ENCODE peak calls at places on chromosomes 6 and 20, in six cellular contexts. K, E, N, M, R and U are unnamed samples.

GRCh38 chr6:72422126-72422680 is 199.7 kb upstream of the KCNQ5 start:
- DNase-seq in K (peak), E (peak), N (no peak), M (no peak), R (peak), U (no peak)

GRCh38 chr6:142313284-142313683 is 11.5 kb downstream of the ADGRG6 start:
- DNase-seq in K (peak), E (peak), N (no peak), M (no peak), R (no peak), U (no peak)

GRCh38 chr20:59055302-59055701 is 12.7 kb upstream of the PRELID3B start:
- DNase-seq in K (no peak), E (peak), N (no peak), M (no peak), R (peak), U (no peak)

GRCh38 chr6:548517-548916 is 108.4 kb downstream of the HUS1B start:
- DNase-seq in K (no peak), E (no peak), N (no peak), M (no peak), R (no peak), U (no peak)

GRCh38 chr6:16450821-16451220 is 212.4 kb downstream of the GMPR start:
- DNase-seq in K (peak), E (peak), N (no peak), M (no peak), R (peak), U (no peak)

GRCh38 chr20:45138451-45139300 is 14.4 kb upstream of the WFDC12 start:
- DNase-seq in K (no peak), E (peak), N (peak), M (peak), R (peak), U (peak)

GRCh38 chr6:125197795-125198269 is 44.3 kb downstream of the TPD52L1 start:
- DNase-seq in K (peak), E (peak), N (no peak), M (no peak), R (peak), U (no peak)

GRCh38 chr6:147103641-147104040 is 100.6 kb upstream of the STXBP5 start:
- DNase-seq in K (no peak), E (no peak), N (no peak), M (no peak), R (no peak), U (no peak)

GRCh38 chr6:157443066-157443800 is 62.2 kb downstream of the ZDHHC14 start:
- DNase-seq in K (peak), E (peak), N (no peak), M (no peak), R (peak), U (no peak)

GRCh38 chr6:31713991-31714684 is 1.0 kb upstream of the LY6G6D start:
- DNase-seq in K (no peak), E (no peak), N (peak), M (peak), R (no peak), U (no peak)

GRCh38 chr20:20360464-20360863 is 7.4 kb upstream of the INSM1 start:
- DNase-seq in K (peak), E (peak), N (no peak), M (peak), R (peak), U (peak)

GRCh38 chr6:35650015-35650414 is 38.7 kb downstream of the FKBP5 start:
- DNase-seq in K (no peak), E (no peak), N (no peak), M (no peak), R (no peak), U (no peak)

GRCh38 chr6:28985396-28986164 is 19.5 kb downstream of the ZNF311 start:
- DNase-seq in K (peak), E (peak), N (peak), M (peak), R (peak), U (peak)

GRCh38 chr6:118897386-118897785 is 3.4 kb downstream of the ASF1A start:
- DNase-seq in K (peak), E (no peak), N (no peak), M (no peak), R (no peak), U (no peak)

GRCh38 chr20:37347347-37347823 is 1.4 kb downstream of the SRC start:
- DNase-seq in K (no peak), E (no peak), N (no peak), M (no peak), R (no peak), U (no peak)

GRCh38 chr6:31826793-31827285 is 699 bp upstream of the HSPA1B start:
- DNase-seq in K (peak), E (peak), N (no peak), M (peak), R (no peak), U (no peak)

GRCh38 chr6:111985202-111985731 is 68.6 kb upstream of the CCN6 start:
- DNase-seq in K (peak), E (peak), N (no peak), M (no peak), R (peak), U (no peak)

GRCh38 chr6:139981810-139982550 is 607.5 kb upstream of the CITED2 start:
- DNase-seq in K (peak), E (peak), N (peak), M (peak), R (peak), U (no peak)

GRCh38 chr6:4057036-4057435 is 21.9 kb downstream of the FAM217A start:
- DNase-seq in K (no peak), E (no peak), N (no peak), M (no peak), R (no peak), U (no peak)

GRCh38 chr6:151452750-151453427 is 963 bp upstream of the RMND1 start:
- DNase-seq in K (peak), E (peak), N (no peak), M (peak), R (peak), U (peak)

GRCh38 chr20:18653736-18654447 is 66.0 kb downstream of the DTD1 start:
- DNase-seq in K (no peak), E (no peak), N (no peak), M (no peak), R (no peak), U (no peak)

GRCh38 chr6:56378966-56379608 is 131.7 kb upstream of the COL21A1 start:
- DNase-seq in K (no peak), E (no peak), N (no peak), M (no peak), R (no peak), U (no peak)

GRCh38 chr6:22295145-22295544 is 1.7 kb downstream of the PRL start:
- DNase-seq in K (no peak), E (no peak), N (no peak), M (no peak), R (no peak), U (peak)

GRCh38 chr6:38650207-38650752 is 10.6 kb upstream of the BTBD9 start:
- DNase-seq in K (no peak), E (no peak), N (no peak), M (no peak), R (no peak), U (no peak)

GRCh38 chr6:114638346-114638745 is 295.5 kb upstream of the HS3ST5 start:
- DNase-seq in K (peak), E (no peak), N (no peak), M (peak), R (no peak), U (no peak)

GRCh38 chr6:109769213-109769612 is 78.1 kb downstream of the FIG4 start:
- DNase-seq in K (no peak), E (no peak), N (no peak), M (no peak), R (no peak), U (no peak)

GRCh38 chr6:31815025-31815838 is at the start of the genes HSPA1A and HSPA1L:
- DNase-seq in K (peak), E (peak), N (peak), M (peak), R (peak), U (peak)

GRCh38 chr20:59149678-59150504 is 13.7 kb upstream of the ZNF831 start:
- DNase-seq in K (no peak), E (no peak), N (no peak), M (no peak), R (no peak), U (no peak)

GRCh38 chr6:8061736-8062135 is 2.5 kb downstream of the BLOC1S5 start:
- DNase-seq in K (no peak), E (no peak), N (no peak), M (no peak), R (no peak), U (no peak)

GRCh38 chr6:166085498-166085897 is 82.2 kb downstream of the TBXT start:
- DNase-seq in K (no peak), E (no peak), N (no peak), M (no peak), R (no peak), U (no peak)

GRCh38 chr6:53282741-53283140 is 66.0 kb downstream of the ELOVL5 start:
- DNase-seq in K (no peak), E (no peak), N (no peak), M (no peak), R (no peak), U (no peak)

GRCh38 chr6:53284901-53285300 is 63.8 kb downstream of the ELOVL5 start:
- DNase-seq in K (no peak), E (no peak), N (no peak), M (no peak), R (no peak), U (no peak)

GRCh38 chr6:53281518-53282215 is 67.1 kb downstream of the ELOVL5 start:
- DNase-seq in K (no peak), E (no peak), N (no peak), M (no peak), R (no peak), U (no peak)

GRCh38 chr6:53280207-53280606 is 68.5 kb downstream of the ELOVL5 start:
- DNase-seq in K (no peak), E (no peak), N (no peak), M (no peak), R (no peak), U (no peak)

DNA sequence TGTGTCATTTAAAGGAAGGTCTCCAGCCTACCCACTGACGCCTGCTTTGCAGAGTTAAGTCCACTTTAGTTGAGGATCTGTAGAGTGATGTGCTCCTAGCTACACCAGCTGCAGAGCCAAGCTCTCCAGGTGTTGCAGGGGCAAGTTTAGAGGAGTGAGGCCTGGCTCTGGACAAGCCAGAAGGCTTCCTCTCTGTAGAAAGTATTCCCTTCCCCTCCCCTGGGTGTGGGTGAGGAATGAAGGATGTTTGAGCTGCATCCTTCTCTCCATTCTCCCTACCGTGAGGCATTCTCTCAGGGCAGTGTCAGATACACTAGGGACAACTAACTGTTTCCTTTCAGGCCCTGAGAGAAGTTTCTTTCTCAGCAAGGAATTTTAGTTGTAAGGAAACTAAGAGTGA is 66.5 kb downstream of the ELOVL5 start:
- DNase-seq in K (no peak), E (no peak), N (no peak), M (no peak), R (no peak), U (no peak)
- H3K27ac ChIP-seq in K (no peak), E (no peak), N (no peak), M (no peak), R (no peak), U (no peak)

GRCh38 chr6:138521800-138522199 is 22.5 kb upstream of the NHSL1 start:
- DNase-seq in K (no peak), E (no peak), N (no peak), M (no peak), R (no peak), U (no peak)

GRCh38 chr6:138518054-138518453 is 18.8 kb upstream of the NHSL1 start:
- DNase-seq in K (no peak), E (no peak), N (no peak), M (no peak), R (no peak), U (no peak)

GRCh38 chr6:138517635-138518034 is 18.3 kb upstream of the NHSL1 start:
- DNase-seq in K (peak), E (peak), N (no peak), M (peak), R (peak), U (peak)

GRCh38 chr6:138522611-138523010 is 23.3 kb upstream of the NHSL1 start:
- DNase-seq in K (no peak), E (no peak), N (no peak), M (no peak), R (no peak), U (no peak)

DNA sequence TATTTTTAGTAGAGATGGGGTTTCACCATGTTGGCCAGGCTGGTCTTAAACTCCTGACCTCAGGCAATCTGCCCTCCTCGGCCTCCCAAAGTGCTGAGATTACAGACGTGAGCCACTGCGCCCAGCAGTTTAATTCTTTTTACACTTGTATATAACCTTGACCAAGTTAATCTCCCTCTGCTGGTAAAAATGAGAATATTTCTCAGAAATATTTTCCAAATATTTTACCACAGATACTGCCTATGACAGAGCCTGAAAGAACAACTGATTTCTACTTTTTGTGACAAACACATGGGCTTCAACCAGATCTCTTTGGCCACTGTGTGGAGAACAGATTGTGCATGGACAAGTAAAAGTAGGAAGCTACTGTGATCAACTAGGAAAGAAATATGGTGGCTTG is 21.2 kb upstream of the NHSL1 start:
- DNase-seq in K (no peak), E (peak), N (no peak), M (no peak), R (peak), U (peak)
- H3K9ac ChIP-seq in K (no peak), E (no peak), N (no peak), M (no peak), R (no peak), U (no peak)

DNA sequence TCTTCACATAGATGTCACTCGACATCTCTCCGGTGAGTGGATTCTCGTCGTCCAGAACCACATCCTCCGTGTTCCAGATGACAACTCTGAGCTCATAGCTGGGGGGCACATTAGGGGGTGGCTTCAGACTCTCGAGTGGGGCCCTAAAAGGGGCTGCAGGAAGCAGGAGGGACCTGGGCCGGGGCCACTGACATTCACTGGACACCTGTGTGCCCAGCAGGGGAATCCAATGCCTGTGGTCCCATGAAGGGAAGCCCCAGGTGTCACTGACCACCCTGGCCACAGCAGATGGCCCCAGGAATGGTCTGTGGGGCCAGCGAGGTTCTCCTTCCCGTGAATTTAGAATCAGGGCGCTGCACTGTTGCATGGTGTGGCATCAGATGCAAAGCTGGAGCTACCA is 18.7 kb downstream of the ERGIC3 start:
- DNase-seq in K (no peak), E (no peak), N (no peak), M (no peak), R (no peak), U (no peak)
- H3K27ac ChIP-seq in K (no peak), E (no peak), N (no peak), M (no peak), R (peak), U (no peak)

DNA sequence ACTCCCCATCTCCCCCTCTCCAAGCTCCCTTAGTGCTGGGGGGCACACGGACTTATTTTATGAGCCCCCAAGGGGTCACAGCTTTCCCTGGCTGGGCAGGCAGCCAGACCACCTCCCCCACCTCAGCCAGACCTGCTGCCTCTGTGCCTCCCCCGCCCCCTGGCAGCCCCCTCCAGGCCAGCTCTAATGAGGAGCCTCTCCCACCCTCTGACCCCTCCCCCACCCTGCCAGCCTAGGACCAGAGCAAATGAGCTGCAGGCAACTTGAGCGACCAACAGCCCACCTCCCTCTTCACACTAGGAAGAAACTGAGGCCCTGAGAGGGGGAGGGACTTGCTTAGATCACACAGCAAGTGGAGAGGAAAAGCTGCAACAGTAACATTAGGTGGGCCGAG is 1.9 kb downstream of the GDF5 start:
- DNase-seq in K (no peak), E (no peak), N (no peak), M (peak), R (no peak), U (no peak)
- H3K9ac ChIP-seq in K (no peak), E (no peak), N (no peak), M (no peak), R (no peak), U (no peak)

DNA sequence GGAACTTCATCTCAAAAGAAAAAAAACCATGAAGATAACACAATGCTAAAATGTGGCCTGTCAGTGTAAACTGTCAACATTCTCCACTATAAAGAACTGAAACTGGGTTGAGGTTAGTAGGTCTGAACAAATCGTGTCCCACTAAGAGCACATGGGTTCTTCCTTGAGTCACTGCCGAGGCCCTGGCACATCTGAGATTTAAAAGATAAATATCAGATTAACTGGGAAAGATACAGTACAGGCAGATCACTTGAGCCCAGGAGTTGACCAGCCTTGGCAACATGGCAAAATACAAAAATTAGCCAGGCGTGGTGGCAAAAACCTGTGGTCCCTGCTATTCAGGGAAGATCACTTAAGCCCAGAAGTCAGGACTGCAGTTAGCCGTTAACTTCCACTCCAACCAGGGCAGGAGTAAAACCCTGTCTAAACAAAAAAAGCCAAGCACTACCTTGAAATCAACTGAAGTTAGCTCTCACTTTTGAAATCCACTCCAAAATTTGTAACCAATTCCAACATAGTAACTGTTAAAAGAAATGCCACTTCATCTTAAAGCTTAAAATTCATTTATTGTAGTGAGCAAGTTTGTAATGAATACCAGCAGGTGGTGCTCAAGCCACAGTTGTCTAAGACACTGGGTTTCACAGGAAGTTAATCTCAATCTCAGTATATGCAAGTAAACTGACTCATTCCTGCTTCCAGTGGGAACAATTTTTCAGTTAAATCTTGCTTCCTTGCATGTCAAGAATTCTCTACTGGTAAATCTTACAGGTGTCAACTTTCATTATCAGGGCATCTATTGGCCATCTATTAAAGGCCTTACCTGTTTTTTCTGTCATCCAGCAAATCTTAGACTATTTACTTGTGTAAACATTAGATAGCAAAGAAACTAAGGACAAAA is 5.4 kb downstream of the EEF1A1 start:
- DNase-seq in K (peak), E (peak), N (no peak), M (peak), R (peak), U (peak)
- H3K27ac ChIP-seq in K (peak), E (peak), N (peak), M (peak), R (peak), U (peak)